ENCODE peak calls at places on chromosomes 7 and 10, in ten cellular contexts. M is fibroblast of gingiva; J is stimulated activated CD4-positive, alpha-beta T cell treated with anti-CD3 and anti-CD28 coated beads, Interleukin-1b, Interleukin-23, amount 100 ng/mL, for 24 hours; K is upper lobe of right lung; H is effector memory CD8-positive, alpha-beta T cell; W is HL-60; F is RWPE1; S is activated naive CD8-positive, alpha-beta T cell treated with anti-CD3 and anti-CD28 coated beads, Interleukin-2, amount 50 U/mL, for 24 hours; A is nucleus accumbens; Q is dorsolateral prefrontal cortex. X is an unnamed sample.

GRCh38 chr10:88880287-88881094 is 446 bp downstream of the STAMBPL1 start:
- DNase-seq in M (peak), J (peak), K (peak), H (peak), W (peak), F (peak), S (peak), A (peak), Q (peak), X (peak)

GRCh38 chr10:12587408-12587807 is 238.1 kb downstream of the CAMK1D start:
- DNase-seq in M (no peak), J (no peak), K (no peak), H (no peak), W (no peak), F (no peak), S (no peak), A (no peak), Q (no peak), X (peak)

GRCh38 chr7:116357776-116358670 is 141.5 kb upstream of the CAV2 start:
- DNase-seq in M (peak), J (no peak), K (no peak), H (no peak), W (no peak), F (peak), S (no peak), A (no peak), Q (no peak), X (peak)

GRCh38 chr10:33263453-33263852 is 71.0 kb downstream of the NRP1 start:
- DNase-seq in M (peak), J (no peak), K (no peak), H (no peak), W (no peak), F (no peak), S (no peak), A (no peak), Q (no peak), X (peak)

GRCh38 chr7:106608664-106609063 is 52.3 kb downstream of the CCDC71L start:
- DNase-seq in M (no peak), J (no peak), K (no peak), H (no peak), W (no peak), F (no peak), S (no peak), A (no peak), Q (no peak), X (no peak)

GRCh38 chr10:44990965-44991364 is 9.8 kb upstream of the ZNF22 start:
- DNase-seq in M (no peak), J (no peak), K (no peak), H (no peak), W (no peak), F (no peak), S (no peak), A (no peak), Q (no peak), X (no peak)

GRCh38 chr7:42053834-42054233 is 183.2 kb downstream of the GLI3 start:
- DNase-seq in M (peak), J (no peak), K (no peak), H (no peak), W (no peak), F (no peak), S (no peak), A (no peak), Q (no peak), X (peak)

GRCh38 chr10:71613303-71613777 is 106.2 kb downstream of the C10orf105 start:
- DNase-seq in M (no peak), J (no peak), K (no peak), H (no peak), W (no peak), F (no peak), S (no peak), A (no peak), Q (no peak), X (no peak)

GRCh38 chr7:129436335-129436923 is 2.2 kb downstream of the STRIP2 start:
- DNase-seq in M (no peak), J (no peak), K (no peak), H (no peak), W (no peak), F (no peak), S (no peak), A (no peak), Q (no peak), X (no peak)

GRCh38 chr10:127849896-127850295 is 42.8 kb downstream of the CLRN3 start:
- DNase-seq in M (no peak), J (no peak), K (no peak), H (no peak), W (no peak), F (no peak), S (no peak), A (no peak), Q (no peak), X (no peak)

GRCh38 chr7:36317276-36317675 is 72.4 kb upstream of the ANLN start:
- DNase-seq in M (no peak), J (no peak), K (no peak), H (no peak), W (no peak), F (no peak), S (no peak), A (no peak), Q (no peak), X (no peak)

GRCh38 chr7:116353614-116354013 is 143.3 kb downstream of the TES start:
- DNase-seq in M (peak), J (no peak), K (no peak), H (no peak), W (no peak), F (no peak), S (no peak), A (no peak), Q (no peak), X (no peak)

GRCh38 chr7:47295606-47296005 is 286.3 kb downstream of the TNS3 start:
- DNase-seq in M (no peak), J (no peak), K (no peak), H (no peak), W (no peak), F (no peak), S (no peak), A (no peak), Q (no peak), X (no peak)

GRCh38 chr10:67803588-67804394 is 34.2 kb downstream of the DNAJC12 start:
- DNase-seq in M (no peak), J (no peak), K (no peak), H (no peak), W (no peak), F (no peak), S (no peak), A (no peak), Q (no peak), X (no peak)

GRCh38 chr10:92125169-92125543 is 165.7 kb downstream of the CPEB3 start:
- DNase-seq in M (peak), J (no peak), K (no peak), H (no peak), W (no peak), F (no peak), S (no peak), A (no peak), Q (no peak), X (no peak)

GRCh38 chr7:85621286-85621685 is 434.4 kb upstream of the SEMA3D start:
- DNase-seq in M (peak), J (no peak), K (no peak), H (no peak), W (peak), F (no peak), S (no peak), A (no peak), Q (no peak), X (no peak)

GRCh38 chr10:36578306-36578705 is 547.1 kb upstream of the ANKRD30A start:
- DNase-seq in M (no peak), J (no peak), K (no peak), H (no peak), W (no peak), F (no peak), S (no peak), A (no peak), Q (no peak), X (peak)

GRCh38 chr10:110229155-110229554 is 21.8 kb downstream of the MXI1 start:
- DNase-seq in M (no peak), J (no peak), K (no peak), H (no peak), W (no peak), F (no peak), S (no peak), A (no peak), Q (no peak), X (no peak)

GRCh38 chr7:1812693-1813393 is 142.8 kb downstream of the ELFN1 start:
- DNase-seq in M (no peak), J (no peak), K (peak), H (no peak), W (no peak), F (no peak), S (no peak), A (no peak), Q (no peak), X (no peak)

GRCh38 chr7:50856231-50856630 is 73.5 kb upstream of the GRB10 start:
- DNase-seq in M (no peak), J (no peak), K (no peak), H (no peak), W (no peak), F (no peak), S (no peak), A (no peak), Q (no peak), X (no peak)

GRCh38 chr10:31808258-31809218 is 120.1 kb downstream of the ARHGAP12 start:
- DNase-seq in M (peak), J (no peak), K (no peak), H (peak), W (peak), F (no peak), S (peak), A (peak), Q (no peak), X (peak)

GRCh38 chr7:7100432-7100849 is 81.9 kb upstream of the C1GALT1 start:
- DNase-seq in M (no peak), J (no peak), K (no peak), H (no peak), W (no peak), F (peak), S (no peak), A (no peak), Q (no peak), X (no peak)

GRCh38 chr10:49360271-49361177 is 35.4 kb downstream of the DRGX start:
- DNase-seq in M (no peak), J (no peak), K (peak), H (no peak), W (peak), F (no peak), S (no peak), A (no peak), Q (no peak), X (no peak)

GRCh38 chr7:112938895-112939588 is 147.6 kb downstream of the GPR85 start:
- DNase-seq in M (peak), J (peak), K (peak), H (peak), W (no peak), F (peak), S (peak), A (peak), Q (no peak), X (peak)

GRCh38 chr7:121755286-121755685 is 117.7 kb upstream of the PTPRZ1 start:
- DNase-seq in M (no peak), J (no peak), K (no peak), H (no peak), W (no peak), F (peak), S (no peak), A (no peak), Q (no peak), X (no peak)

GRCh38 chr7:149686001-149686400 is 87.4 kb downstream of the ZNF467 start:
- DNase-seq in M (peak), J (no peak), K (no peak), H (no peak), W (peak), F (no peak), S (no peak), A (no peak), Q (no peak), X (peak)

GRCh38 chr7:114084381-114085312 is 165.8 kb upstream of the PPP1R3A start:
- DNase-seq in M (peak), J (no peak), K (peak), H (no peak), W (no peak), F (peak), S (no peak), A (peak), Q (no peak), X (no peak)

GRCh38 chr7:20598479-20599419 is 16.7 kb upstream of the ABCB5 start:
- DNase-seq in M (peak), J (no peak), K (no peak), H (peak), W (peak), F (peak), S (no peak), A (no peak), Q (no peak), X (peak)

GRCh38 chr7:2497500-2498336 is 21.5 kb upstream of the GRIFIN start:
- DNase-seq in M (no peak), J (no peak), K (no peak), H (no peak), W (no peak), F (no peak), S (no peak), A (no peak), Q (no peak), X (no peak)

GRCh38 chr7:128123291-128124037 is 92.2 kb upstream of the LRRC4 start:
- DNase-seq in M (no peak), J (no peak), K (no peak), H (no peak), W (no peak), F (no peak), S (no peak), A (no peak), Q (no peak), X (no peak)

GRCh38 chr10:116817178-116817577 is 32.1 kb upstream of the ENO4 start:
- DNase-seq in M (no peak), J (no peak), K (no peak), H (no peak), W (no peak), F (no peak), S (no peak), A (no peak), Q (no peak), X (no peak)

GRCh38 chr7:50266893-50267386 is 37.6 kb upstream of the IKZF1 start:
- DNase-seq in M (no peak), J (no peak), K (peak), H (peak), W (peak), F (no peak), S (peak), A (no peak), Q (no peak), X (no peak)

X was measured in IMR-90.